ENCODE peak calls at places on chromosomes 11 and 22, in eight cellular contexts. T, E, H, A, Q, S, M and O are unnamed samples.

GRCh38 chr11:130202009-130202817 is 42.6 kb downstream of the ST14 start:
- DNase-seq in E (no peak), T (no peak), S (no peak), H (peak; percentile 20), A (no peak), M (no peak), Q (no peak), O (no peak)

GRCh38 chr11:133509924-133510697 is 22.2 kb downstream of the OPCML start:
- DNase-seq in H (no peak), Q (no peak), M (no peak), A (peak; percentile 36), E (no peak), T (peak; percentile 21), S (no peak), O (no peak)

GRCh38 chr22:30445438-30445936 is 19.9 kb downstream of the MTFP1 start:
- DNase-seq in A (no peak), Q (no peak), E (no peak), M (no peak), H (no peak), S (no peak), T (no peak), O (no peak)

GRCh38 chr11:80441821-80442220 is 1001.0 kb upstream of the TENM4 start:
- DNase-seq in E (no peak), A (no peak), H (no peak), M (no peak), Q (no peak), S (no peak), T (no peak), O (no peak)

GRCh38 chr11:103959279-103959930 is 77.0 kb upstream of the DDI1 start:
- DNase-seq in S (no peak), H (peak; percentile 8), E (no peak), Q (no peak), T (no peak), A (no peak), M (no peak), O (no peak)

GRCh38 chr22:37999640-38000272 is 15.4 kb upstream of the SOX10 start:
- DNase-seq in A (no peak), Q (no peak), E (peak; percentile 35), H (peak; percentile 72), T (peak; percentile 91), M (no peak), S (peak; percentile 92), O (peak; percentile 13)

GRCh38 chr11:58880625-58881024 is 36.1 kb upstream of the GLYATL2 start:
- DNase-seq in A (no peak), Q (no peak), M (no peak), S (no peak), E (no peak), T (no peak), H (no peak), O (no peak)

GRCh38 chr11:104164028-104164520 is at the start of gene PDGFD:
- DNase-seq in H (peak; percentile 84), T (peak; percentile 76), A (peak; percentile 85), E (no peak), Q (peak; percentile 38), M (peak; percentile 78), S (peak; percentile 37), O (peak; percentile 2)

GRCh38 chr11:12653729-12654128 is 20.5 kb upstream of the TEAD1 start:
- DNase-seq in S (no peak), Q (no peak), M (no peak), T (no peak), A (no peak), H (no peak), E (no peak), O (no peak)

GRCh38 chr11:57379732-57380131 is 1.2 kb downstream of the PRG3 start:
- DNase-seq in T (peak; percentile 47), M (peak; percentile 56), Q (no peak), E (no peak), A (no peak), S (no peak), H (peak; percentile 24), O (no peak)

GRCh38 chr11:17414317-17414737 is 25.9 kb upstream of the KCNJ11 start:
- DNase-seq in A (no peak), M (no peak), T (no peak), H (peak; percentile 24), S (no peak), Q (no peak), E (no peak), O (no peak)

GRCh38 chr11:114063149-114063828 is 3.8 kb downstream of the ZBTB16 start:
- DNase-seq in H (no peak), T (no peak), E (no peak), Q (no peak), A (no peak), M (no peak), S (no peak), O (no peak)

GRCh38 chr11:126403039-126403438 is 47.6 kb downstream of the ST3GAL4 start:
- DNase-seq in H (no peak), A (no peak), T (peak; percentile 97), M (no peak), S (peak; percentile 72), Q (no peak), E (no peak), O (no peak)

GRCh38 chr11:15805726-15806125 is 550.6 kb downstream of the SOX6 start:
- DNase-seq in H (no peak), A (no peak), M (no peak), T (no peak), E (no peak), S (no peak), Q (no peak), O (no peak)

GRCh38 chr11:79507726-79508125 is 66.9 kb upstream of the TENM4 start:
- DNase-seq in H (no peak), Q (no peak), T (no peak), S (no peak), M (no peak), E (no peak), A (no peak), O (no peak)

GRCh38 chr11:100671471-100671870 is 15.6 kb upstream of the ARHGAP42 start:
- DNase-seq in Q (no peak), A (no peak), T (peak; percentile 85), E (no peak), S (no peak), H (no peak), M (no peak), O (no peak)

GRCh38 chr11:113859665-113860064 is 15.7 kb downstream of the USP28 start:
- DNase-seq in M (no peak), S (no peak), T (no peak), Q (no peak), H (peak; percentile 25), E (no peak), A (no peak), O (no peak)

GRCh38 chr11:57146301-57146700 is 35.5 kb upstream of the LRRC55 start:
- DNase-seq in Q (no peak), S (no peak), A (no peak), T (no peak), M (no peak), E (no peak), H (no peak), O (no peak)

GRCh38 chr11:70016666-70017347 is 61.3 kb upstream of the ANO1 start:
- DNase-seq in H (no peak), Q (no peak), E (no peak), M (no peak), S (peak; percentile 88), T (peak; percentile 97), A (no peak), O (no peak)

GRCh38 chr22:22111267-22111751 is 128.7 kb upstream of the TOP3B start:
- DNase-seq in A (peak; percentile 69), Q (no peak), T (no peak), M (no peak), H (no peak), S (no peak), E (no peak), O (no peak)

GRCh38 chr22:22670076-22670795 is 25.8 kb downstream of the GGTLC2 start:
- DNase-seq in Q (no peak), S (no peak), T (no peak), A (no peak), M (no peak), E (no peak), H (no peak), O (no peak)

GRCh38 chr11:3197878-3198528 is 20.6 kb downstream of the MRGPRG start:
- DNase-seq in H (no peak), M (no peak), A (no peak), E (no peak), S (no peak), T (no peak), Q (no peak), O (no peak)

GRCh38 chr11:61201476-61201875 is 1.8 kb upstream of the PGA3 start:
- DNase-seq in S (no peak), Q (no peak), T (peak; percentile 24), H (no peak), E (no peak), A (no peak), M (no peak), O (no peak)

GRCh38 chr11:70666336-70666735 is 268.0 kb downstream of the CTTN start:
- DNase-seq in M (no peak), S (no peak), Q (no peak), H (peak; percentile 10), A (no peak), E (no peak), T (no peak), O (no peak)

GRCh38 chr11:69310934-69311766 is 17.2 kb downstream of the MYEOV start:
- DNase-seq in H (no peak), M (no peak), S (no peak), A (no peak), Q (no peak), T (no peak), E (no peak), O (no peak)

GRCh38 chr11:78476066-78476465 is 58.4 kb upstream of the GAB2 start:
- DNase-seq in T (no peak), M (no peak), A (no peak), S (no peak), H (no peak), E (no peak), Q (no peak), O (no peak)

GRCh38 chr11:117187428-117187798 is 8.9 kb downstream of the SIDT2 start:
- DNase-seq in M (no peak), Q (peak; percentile 14), A (no peak), H (no peak), S (peak; percentile 14), T (no peak), E (no peak), O (no peak)

GRCh38 chr11:73950869-73951710 is at the start of gene DNAJB13:
- DNase-seq in E (no peak), S (no peak), Q (peak; percentile 25), A (no peak), T (peak; percentile 47), M (peak; percentile 76), H (peak; percentile 64), O (no peak)

GRCh38 chr11:120956710-120957500 is 67.0 kb upstream of the TBCEL start:
- DNase-seq in S (no peak), H (no peak), Q (no peak), M (no peak), T (no peak), A (no peak), E (no peak), O (no peak)

GRCh38 chr11:48019230-48019584 is 38.8 kb downstream of the PTPRJ start:
- DNase-seq in S (no peak), Q (no peak), E (no peak), M (peak; percentile 30), H (no peak), A (no peak), T (no peak), O (no peak)

GRCh38 chr11:34599406-34599901 is 21.4 kb upstream of the EHF start:
- DNase-seq in H (peak; percentile 66), T (peak; percentile 98), M (no peak), Q (no peak), S (no peak), A (peak; percentile 5), E (no peak), O (no peak)

GRCh38 chr11:6586434-6587359 is 16.7 kb downstream of the RRP8 start:
- DNase-seq in Q (peak; percentile 8), T (no peak), A (peak; percentile 81), S (no peak), H (no peak), M (no peak), E (no peak), O (no peak)

GRCh38 chr22:45696227-45696626 is 24.6 kb downstream of the ATXN10 start:
- DNase-seq in H (peak; percentile 36), S (no peak), M (no peak), T (no peak), E (no peak), A (no peak), Q (no peak), O (no peak)

GRCh38 chr11:110373061-110373702 is 56.6 kb upstream of the FDX1 start:
- DNase-seq in Q (no peak), A (no peak), S (no peak), T (no peak), H (no peak), M (no peak), E (no peak), O (no peak)